ENCODE peak calls at places on chromosome 3, in nine cellular contexts. E is HCT116; R is effector memory CD4-positive, alpha-beta T cell; O is kidney; J is lower lobe of right lung; S is breast epithelium; D is coronary artery; I is neural progenitor cell; Q is sigmoid colon. X is an unnamed sample.

GRCh38 chr3:11145888-11146287 is 8.4 kb upstream of the HRH1 start:
- DNase-seq in Q (no peak), I (no peak), J (no peak), S (no peak), E (peak), D (no peak), R (no peak), O (no peak), X (no peak)

GRCh38 chr3:14434105-14434504 is 31.7 kb downstream of the SLC6A6 start:
- DNase-seq in I (no peak), R (no peak), Q (no peak), E (no peak), S (no peak), D (no peak), O (no peak), J (peak), X (peak)

GRCh38 chr3:1529666-1530065 is 436.8 kb downstream of the CNTN6 start:
- DNase-seq in D (no peak), O (no peak), E (no peak), J (no peak), Q (no peak), I (no peak), R (no peak), S (no peak), X (no peak)

GRCh38 chr3:31371464-31371863 is 161.3 kb upstream of the STT3B start:
- DNase-seq in Q (no peak), E (no peak), S (no peak), J (no peak), R (no peak), D (no peak), O (no peak), I (peak), X (no peak)

GRCh38 chr3:56115199-56115598 is 353.1 kb downstream of the ERC2 start:
- DNase-seq in O (no peak), J (no peak), R (no peak), I (no peak), S (no peak), E (no peak), D (no peak), Q (no peak), X (no peak)

GRCh38 chr3:101204246-101204645 is 116.1 kb downstream of the IMPG2 start:
- DNase-seq in D (no peak), R (no peak), Q (no peak), O (no peak), E (no peak), I (peak), S (no peak), J (no peak), X (no peak)

GRCh38 chr3:178546079-178546478 is 9.8 kb downstream of the KCNMB2 start:
- DNase-seq in Q (no peak), D (no peak), I (no peak), R (no peak), O (no peak), S (no peak), J (no peak), E (no peak), X (no peak)

GRCh38 chr3:47577583-47578118 is 1.0 kb downstream of the CSPG5 start:
- DNase-seq in D (no peak), R (peak), J (peak), S (no peak), Q (no peak), E (no peak), O (peak), I (peak), X (no peak)

GRCh38 chr3:192825657-192826200 is 91.9 kb downstream of the MB21D2 start:
- DNase-seq in Q (no peak), I (no peak), O (no peak), D (no peak), R (no peak), J (peak), E (no peak), S (no peak), X (no peak)

GRCh38 chr3:66481071-66482001 is 19.5 kb downstream of the LRIG1 start:
- DNase-seq in Q (no peak), O (no peak), D (no peak), I (no peak), J (no peak), E (no peak), R (no peak), S (no peak), X (no peak)
- H3K4me3 ChIP-seq in Q (no peak), O (no peak), D (no peak), I (no peak), J (no peak), E (no peak), R (peak), S (peak), X (peak)

DNA sequence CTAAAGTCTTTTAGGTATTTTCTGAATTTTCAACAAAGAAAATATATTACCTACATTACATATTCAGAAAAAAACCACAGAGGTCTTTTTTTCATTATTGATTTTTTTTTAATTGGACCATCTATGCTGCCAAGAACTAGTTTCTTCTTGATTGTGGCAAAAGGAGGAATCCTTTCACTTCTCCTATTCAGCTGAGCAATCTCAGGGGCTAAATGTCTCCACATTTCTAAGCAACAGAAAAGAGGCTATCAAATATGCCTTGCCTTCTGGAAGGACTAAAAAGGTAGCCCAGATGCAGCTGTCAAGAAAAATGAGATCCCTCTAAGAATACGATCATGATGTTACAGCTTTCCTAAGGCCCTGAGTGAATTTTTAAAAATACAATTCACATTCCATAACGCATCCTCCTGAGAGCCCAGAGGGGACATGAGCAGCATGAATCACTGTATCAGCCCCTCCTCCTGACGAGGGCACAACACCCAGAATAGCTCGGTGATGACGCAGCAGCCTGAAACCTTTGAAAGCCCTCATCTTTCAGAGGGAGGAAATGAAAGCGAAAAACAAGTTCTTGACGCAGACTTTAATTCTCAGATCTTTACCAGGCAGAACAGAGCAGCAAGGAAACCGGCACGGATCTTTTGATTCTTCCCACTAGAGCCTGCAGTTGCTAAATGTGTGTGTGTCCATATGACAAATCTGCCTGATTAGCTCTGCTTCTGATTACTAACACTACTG is 24.6 kb downstream of the RUBCN start:
- DNase-seq in D (peak), Q (peak), J (peak), R (peak), S (peak), E (peak), I (peak), O (peak), X (peak)
- H3K4me3 ChIP-seq in D (peak), Q (peak), J (peak), R (peak), S (peak), E (peak), I (no peak), O (peak), X (peak)

DNA sequence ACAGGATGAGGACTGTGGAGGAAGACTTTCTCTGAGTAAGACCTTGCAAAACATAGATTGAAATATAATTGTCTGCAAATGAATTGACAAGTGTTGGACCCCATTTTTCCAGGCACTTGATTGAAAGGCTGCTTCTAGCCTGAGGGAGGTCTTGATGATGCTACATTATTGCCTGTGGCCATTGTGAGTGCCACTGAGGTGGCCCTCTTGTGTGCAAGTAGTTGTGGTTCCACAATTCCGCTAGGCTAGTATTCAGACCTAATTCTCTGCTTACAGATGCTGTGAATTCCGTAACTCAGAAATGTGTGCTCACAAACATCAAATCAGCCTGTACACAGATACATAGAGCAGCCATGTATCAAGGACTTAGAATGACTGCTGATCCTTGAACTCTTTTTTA is 34.6 kb downstream of the FNDC3B start:
- DNase-seq in D (no peak), Q (no peak), O (no peak), E (no peak), J (no peak), S (no peak), R (no peak), I (no peak), X (no peak)
- H3K4me3 ChIP-seq in D (no peak), Q (no peak), O (no peak), E (no peak), J (no peak), S (no peak), R (no peak), I (no peak), X (no peak)

GRCh38 chr3:66041116-66041515 is 2.4 kb upstream of the MAGI1 start:
- DNase-seq in Q (no peak), J (no peak), O (no peak), R (no peak), S (no peak), I (no peak), E (no peak), D (no peak), X (no peak)
- H3K4me3 ChIP-seq in Q (no peak), J (no peak), O (no peak), R (no peak), S (no peak), I (no peak), E (no peak), D (no peak), X (no peak)

GRCh38 chr3:12994357-12994606 is 78.9 kb downstream of the IQSEC1 start:
- DNase-seq in D (no peak), S (no peak), O (peak), J (peak), I (peak), E (no peak), Q (peak), R (no peak), X (no peak)

GRCh38 chr3:12993623-12994356 is 79.4 kb downstream of the IQSEC1 start:
- DNase-seq in I (peak), R (no peak), E (no peak), S (no peak), D (no peak), Q (peak), J (peak), O (no peak), X (no peak)

GRCh38 chr3:12994607-12995388 is 78.4 kb downstream of the IQSEC1 start:
- DNase-seq in D (peak), O (peak), E (peak), I (peak), S (peak), R (peak), J (peak), Q (peak), X (peak)

GRCh38 chr3:12996181-12996506 is 77.1 kb downstream of the IQSEC1 start:
- DNase-seq in O (no peak), R (no peak), S (no peak), Q (no peak), I (no peak), E (no peak), D (no peak), J (no peak), X (no peak)

DNA sequence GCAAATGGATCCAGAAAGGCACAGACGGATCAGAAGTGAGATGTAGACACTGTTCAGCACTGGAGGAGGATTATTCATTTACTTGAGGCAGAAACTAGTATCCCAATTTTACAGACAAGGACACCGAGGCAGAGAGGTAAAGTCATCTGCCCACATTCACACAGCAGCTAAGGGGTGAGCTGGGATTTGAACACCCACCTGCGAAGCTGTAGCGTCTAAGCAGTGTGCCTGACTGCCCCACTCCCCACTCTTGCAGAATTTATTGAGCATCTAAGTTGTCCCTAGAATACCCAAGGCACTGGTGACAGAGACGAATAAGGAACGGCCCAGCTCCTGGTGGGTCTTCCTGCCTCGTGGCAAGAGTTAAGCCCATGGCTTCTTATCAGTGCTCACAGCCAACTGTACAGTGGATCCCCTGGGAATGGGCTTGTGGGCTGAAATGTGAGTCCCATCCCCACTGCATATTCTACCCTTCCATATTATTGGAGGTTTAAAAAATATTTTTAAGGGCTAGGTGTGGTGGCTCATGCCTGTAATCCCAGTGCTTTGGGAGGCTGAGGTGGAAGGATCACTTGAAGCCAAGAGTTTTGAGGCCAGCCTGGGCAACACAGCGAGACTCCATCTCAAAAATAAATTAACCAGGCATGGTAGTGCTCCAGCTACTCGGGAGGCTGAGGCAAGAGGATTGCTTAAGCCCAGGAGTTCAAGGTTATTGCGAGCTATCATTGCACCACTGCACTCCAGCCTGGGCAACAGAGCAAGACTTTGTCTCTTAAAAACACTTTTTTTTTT is 77.6 kb downstream of the IQSEC1 start:
- DNase-seq in I (no peak), Q (no peak), S (no peak), O (no peak), D (no peak), J (no peak), R (no peak), E (no peak), X (no peak)
- H3K4me3 ChIP-seq in I (no peak), Q (peak), S (peak), O (peak), D (peak), J (peak), R (peak), E (peak), X (no peak)

X was measured in CD4-positive, alpha-beta memory T cell.